ENCODE peak calls at places on chromosomes 13 and 19, in six cellular contexts. K, S, Z, I, L and U are unnamed samples.

GRCh38 chr13:111288276-111288675 is 32.2 kb upstream of the TEX29 start:
- DNase-seq in K (no peak), S (no peak), Z (no peak), I (no peak), L (no peak), U (no peak)

GRCh38 chr13:42760949-42761348 is 20.4 kb upstream of the FAM216B start:
- DNase-seq in K (no peak), S (no peak), Z (no peak), I (no peak), L (peak; percentile 92), U (no peak)

GRCh38 chr19:48123907-48124675 is 13.5 kb upstream of the PLA2G4C start:
- DNase-seq in K (no peak), S (peak; percentile 78), Z (no peak), I (peak; percentile 36), L (peak; percentile 58), U (no peak)

GRCh38 chr19:33252971-33253370 is 27.3 kb upstream of the SLC7A10 start:
- DNase-seq in K (no peak), S (no peak), Z (no peak), I (no peak), L (no peak), U (no peak)

GRCh38 chr13:71801781-71802180 is 65.2 kb downstream of the DACH1 start:
- DNase-seq in K (no peak), S (peak; percentile 61), Z (no peak), I (no peak), L (no peak), U (no peak)

GRCh38 chr19:43318203-43318602 is 35.3 kb upstream of the CD177 start:
- DNase-seq in K (no peak), S (no peak), Z (no peak), I (no peak), L (no peak), U (no peak)

GRCh38 chr19:16361254-16361653 is 36.6 kb downstream of the KLF2 start:
- DNase-seq in K (no peak), S (no peak), Z (no peak), I (no peak), L (no peak), U (no peak)

GRCh38 chr19:40650749-40651305 is 39.6 kb downstream of the NUMBL start:
- DNase-seq in K (no peak), S (no peak), Z (no peak), I (no peak), L (peak; percentile 90), U (no peak)

GRCh38 chr13:30020726-30021312 is 170.4 kb upstream of the UBL3 start:
- DNase-seq in K (no peak), S (no peak), Z (no peak), I (no peak), L (no peak), U (no peak)

GRCh38 chr13:26440111-26440510 is 117.4 kb upstream of the WASF3 start:
- DNase-seq in K (no peak), S (no peak), Z (no peak), I (no peak), L (no peak), U (no peak)

GRCh38 chr13:72751220-72751619 is 23.5 kb downstream of the BORA start:
- DNase-seq in K (no peak), S (no peak), Z (no peak), I (no peak), L (no peak), U (no peak)

GRCh38 chr19:47891622-47891922 is 5.5 kb upstream of the SULT2A1 start:
- DNase-seq in K (no peak), S (no peak), Z (no peak), I (no peak), L (no peak), U (no peak)

GRCh38 chr13:97257800-97258799 is 36.0 kb downstream of the MBNL2 start:
- DNase-seq in K (peak; percentile 79), S (peak; percentile 50), Z (no peak), I (peak; percentile 95), L (peak; percentile 96), U (peak; percentile 84)

GRCh38 chr19:415292-415691 is 6.3 kb upstream of the C2CD4C start:
- DNase-seq in K (no peak), S (no peak), Z (no peak), I (no peak), L (no peak), U (no peak)

GRCh38 chr19:410243-410781 is 1.4 kb upstream of the C2CD4C start:
- DNase-seq in K (no peak), S (no peak), Z (peak; percentile 36), I (no peak), L (no peak), U (no peak)

GRCh38 chr19:413756-414420 is 4.9 kb upstream of the C2CD4C start:
- DNase-seq in K (no peak), S (no peak), Z (no peak), I (no peak), L (no peak), U (no peak)

GRCh38 chr19:411723-412355 is 2.9 kb upstream of the C2CD4C start:
- DNase-seq in K (no peak), S (no peak), Z (peak; percentile 33), I (no peak), L (no peak), U (no peak)

GRCh38 chr19:412356-413355 is 3.7 kb upstream of the C2CD4C start:
- DNase-seq in K (peak; percentile 61), S (peak; percentile 82), Z (peak; percentile 37), I (no peak), L (no peak), U (peak; percentile 70)
- TF ChIP-seq CTCF in K (peak; percentile 43), S (peak; percentile 33), Z (no peak), I (no peak), L (no peak), U (peak; percentile 36)

GRCh38 chr19:55485439-55486011 is 537 bp downstream of the NAT14 start:
- DNase-seq in K (no peak), S (no peak), Z (no peak), I (no peak), L (no peak), U (no peak)
- TF ChIP-seq CTCF in K (no peak), S (no peak), Z (no peak), I (no peak), L (no peak), U (no peak)

GRCh38 chr13:79477968-79478367 is 3.0 kb upstream of the NDFIP2 start:
- DNase-seq in K (peak; percentile 42), S (peak; percentile 59), Z (no peak), I (no peak), L (peak; percentile 2), U (peak; percentile 35)

GRCh38 chr13:79482271-79482970 is 1.5 kb downstream of the NDFIP2 start:
- DNase-seq in K (no peak), S (no peak), Z (no peak), I (no peak), L (peak; percentile 22), U (no peak)

GRCh38 chr13:79483302-79483701 is 2.3 kb downstream of the NDFIP2 start:
- DNase-seq in K (no peak), S (no peak), Z (no peak), I (no peak), L (peak; percentile 42), U (no peak)

GRCh38 chr13:79481685-79482052 is 714 bp downstream of the NDFIP2 start:
- DNase-seq in K (no peak), S (no peak), Z (no peak), I (no peak), L (no peak), U (no peak)

GRCh38 chr13:79480954-79481684 is at the start of gene NDFIP2:
- DNase-seq in K (peak; percentile 79), S (peak; percentile 88), Z (peak; percentile 92), I (peak; percentile 83), L (peak; percentile 92), U (peak; percentile 84)
- TF ChIP-seq CTCF in K (no peak), S (no peak), Z (no peak), I (no peak), L (no peak), U (no peak)

GRCh38 chr13:64441740-64442139 is 2788.4 kb downstream of the PCDH9 start:
- DNase-seq in K (no peak), S (no peak), Z (no peak), I (no peak), L (no peak), U (no peak)

DNA sequence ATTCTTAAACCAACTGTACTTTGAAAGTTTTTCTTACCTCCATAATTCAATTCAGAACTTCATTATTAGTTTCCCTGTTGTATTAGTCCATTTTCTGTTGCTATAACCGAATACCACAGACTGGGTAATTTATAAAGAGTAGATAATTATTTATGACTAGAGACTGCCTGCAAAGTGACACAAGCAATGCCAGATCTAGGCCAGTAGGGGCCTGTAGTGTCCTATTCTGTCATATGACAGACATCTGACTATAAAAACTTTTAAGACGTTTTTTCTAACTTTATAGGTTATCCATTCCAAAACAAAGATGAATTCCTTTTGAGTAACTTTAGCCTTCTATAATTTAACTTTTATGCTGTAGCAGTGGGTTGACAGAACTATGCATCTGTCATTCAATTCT is 2783.8 kb downstream of the PCDH9 start:
- DNase-seq in K (peak; percentile 53), S (no peak), Z (no peak), I (peak; percentile 20), L (no peak), U (no peak)
- TF ChIP-seq CTCF in K (peak; percentile 66), S (peak; percentile 56), Z (no peak), I (peak; percentile 38), L (peak; percentile 27), U (peak; percentile 69)

DNA sequence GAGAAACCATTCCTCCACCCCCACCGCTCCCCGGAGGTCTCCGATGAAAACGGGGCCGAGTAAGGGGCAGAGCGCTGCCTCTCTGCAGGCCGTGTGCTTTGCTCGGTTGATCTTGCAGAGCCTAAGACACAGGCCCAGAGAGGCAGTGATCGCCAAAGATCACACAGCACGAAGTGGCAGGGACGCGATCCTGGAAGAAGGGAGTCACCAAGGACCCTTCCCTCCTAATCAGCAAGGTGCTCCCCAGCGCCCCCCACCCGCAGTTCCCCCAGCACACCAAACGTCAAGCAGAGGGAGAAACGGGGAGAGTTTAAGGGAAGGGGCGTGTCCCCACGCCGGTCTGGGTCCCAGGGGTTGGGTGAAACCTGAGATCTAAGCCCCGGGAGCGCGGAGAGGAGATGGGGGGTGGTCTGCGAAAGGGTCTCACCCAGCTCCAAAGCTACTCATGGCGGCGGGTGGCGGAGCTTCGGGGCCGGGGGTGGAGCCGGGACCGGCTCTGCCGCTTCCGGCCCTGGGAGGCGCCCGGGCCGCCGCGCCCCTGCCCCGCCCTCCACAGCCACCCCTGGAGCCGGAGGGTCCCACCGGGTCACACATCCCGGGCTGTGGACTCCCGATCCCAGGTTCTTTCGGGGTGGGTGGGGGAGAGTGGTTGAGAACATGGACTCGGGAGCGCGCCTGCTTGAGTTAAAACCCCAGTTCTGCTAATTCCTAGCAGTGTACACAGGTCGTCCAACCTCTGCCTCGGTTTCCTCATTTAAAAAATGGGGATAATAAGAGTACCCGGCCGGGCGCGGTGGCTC is at the start of gene EML2:
- DNase-seq in K (peak; percentile 97), S (peak; percentile 94), Z (peak; percentile 61), I (peak; percentile 49), L (peak; percentile 40), U (peak; percentile 95)
- TF ChIP-seq CTCF in K (peak; percentile 64), S (peak; percentile 53), Z (no peak), I (peak; percentile 60), L (peak; percentile 28), U (peak; percentile 47)